ENCODE peak calls at places on chromosomes 2 and 18, in four cellular contexts. Z, C, P and N are unnamed samples.

GRCh38 chr2:171540437-171540836 is 18.2 kb downstream of the CYBRD1 start:
- DNase-seq in Z (no peak), P (no peak), C (no peak), N (no peak)

GRCh38 chr18:12391487-12392136 is 14.6 kb upstream of the AFG3L2 start:
- DNase-seq in C (peak; percentile 77), Z (peak; percentile 71), P (peak; percentile 51), N (no peak)

GRCh38 chr2:214902273-214902672 is 92.8 kb upstream of the BARD1 start:
- DNase-seq in Z (no peak), C (no peak), P (no peak), N (no peak)

GRCh38 chr2:171287606-171288005 is 126.9 kb upstream of the TLK1 start:
- DNase-seq in P (no peak), Z (no peak), C (no peak), N (no peak)

GRCh38 chr2:9262671-9263171 is 56.1 kb downstream of the ASAP2 start:
- DNase-seq in P (no peak), C (no peak), Z (no peak), N (no peak)

GRCh38 chr2:190963088-190963487 is 50.9 kb downstream of the STAT1 start:
- DNase-seq in Z (no peak), C (no peak), P (no peak), N (no peak)

GRCh38 chr2:230865766-230866703 is 1.3 kb downstream of the ITM2C start:
- DNase-seq in Z (peak; percentile 35), P (peak; percentile 47), C (peak; percentile 24), N (no peak)

GRCh38 chr2:158539176-158539895 is 82.6 kb downstream of the PKP4 start:
- DNase-seq in C (peak; percentile 96), Z (peak; percentile 60), P (no peak), N (no peak)

GRCh38 chr2:79713131-79713785 is 200.4 kb downstream of the CTNNA2 start:
- DNase-seq in P (no peak), Z (no peak), C (no peak), N (no peak)

GRCh38 chr2:165474621-165475269 is 5.2 kb downstream of the CSRNP3 start:
- DNase-seq in Z (no peak), P (no peak), C (no peak), N (no peak)

GRCh38 chr2:50444286-50444685 is 587.6 kb downstream of the NRXN1 start:
- DNase-seq in Z (no peak), P (no peak), C (peak; percentile 42), N (no peak)

GRCh38 chr2:163733301-163733938 is 2.4 kb downstream of the FIGN start:
- DNase-seq in C (no peak), Z (peak; percentile 16), P (no peak), N (no peak)

GRCh38 chr2:241540766-241541561 is 17.6 kb upstream of the BOK start:
- DNase-seq in P (peak; percentile 51), Z (peak; percentile 68), C (no peak), N (peak; percentile 58)

GRCh38 chr18:44624052-44624451 is 56.6 kb upstream of the SETBP1 start:
- DNase-seq in Z (no peak), P (no peak), C (no peak), N (no peak)

GRCh38 chr2:68487773-68488355 is 20.5 kb downstream of the APLF start:
- DNase-seq in C (peak; percentile 65), P (no peak), Z (no peak), N (no peak)

GRCh38 chr2:240437181-240437860 is 1.9 kb downstream of the GPC1 start:
- DNase-seq in P (no peak), Z (no peak), C (no peak), N (no peak)

GRCh38 chr2:84768840-84769239 is 112.0 kb downstream of the TRABD2A start:
- DNase-seq in Z (no peak), C (peak; percentile 34), P (no peak), N (no peak)

GRCh38 chr2:168545439-168546082 is 89.5 kb downstream of the CERS6 start:
- DNase-seq in P (no peak), C (peak; percentile 94), Z (peak; percentile 62), N (no peak)

GRCh38 chr2:64873472-64873924 is 115.7 kb upstream of the SLC1A4 start:
- DNase-seq in C (peak; percentile 86), Z (peak; percentile 93), P (peak; percentile 80), N (peak; percentile 86)

GRCh38 chr2:145984541-145984940 is 1464.6 kb upstream of the ZEB2 start:
- DNase-seq in P (no peak), C (peak; percentile 97), Z (peak; percentile 15), N (no peak)

GRCh38 chr18:6170604-6171003 is 244.1 kb downstream of the L3MBTL4 start:
- DNase-seq in Z (no peak), C (no peak), P (no peak), N (no peak)

GRCh38 chr2:191835539-191836350 is 11.1 kb downstream of the CAVIN2 start:
- DNase-seq in P (no peak), Z (no peak), C (peak; percentile 25), N (no peak)

GRCh38 chr18:79637921-79638855 is 41.4 kb upstream of the CTDP1 start:
- DNase-seq in C (no peak), P (no peak), Z (no peak), N (no peak)

GRCh38 chr2:38032946-38033345 is 43.0 kb downstream of the CYP1B1 start:
- DNase-seq in C (no peak), Z (no peak), P (no peak), N (no peak)

GRCh38 chr18:70288171-70288850 is 534 bp upstream of the SOCS6 start:
- DNase-seq in C (peak; percentile 23), Z (peak; percentile 51), P (no peak), N (no peak)

GRCh38 chr18:8661754-8662573 is 43.4 kb upstream of the MTCL1 start:
- DNase-seq in C (peak; percentile 53), Z (peak; percentile 48), P (no peak), N (no peak)

GRCh38 chr2:195898505-195898904 is 170.1 kb downstream of the DNAH7 start:
- DNase-seq in Z (no peak), C (peak; percentile 35), P (no peak), N (no peak)

GRCh38 chr2:149200109-149200520 is 130.3 kb upstream of the LYPD6 start:
- DNase-seq in P (no peak), Z (no peak), C (peak; percentile 43), N (no peak)

GRCh38 chr18:62324917-62325805 is at the start of gene TNFRSF11A:
- DNase-seq in Z (peak; percentile 88), C (peak; percentile 71), P (peak; percentile 62), N (peak; percentile 61)

GRCh38 chr18:59900222-59901128 is 679 bp downstream of the PMAIP1 start:
- DNase-seq in Z (peak; percentile 61), C (peak; percentile 70), P (peak; percentile 66), N (peak; percentile 46)

GRCh38 chr2:170711774-170712652 is 3.1 kb upstream of the SP5 start:
- DNase-seq in P (no peak), Z (peak; percentile 50), C (no peak), N (no peak)

GRCh38 chr18:79986726-79987125 is 1.6 kb downstream of the TXNL4A start:
- DNase-seq in P (no peak), Z (no peak), C (no peak), N (no peak)

GRCh38 chr2:218074031-218074430 is 5.0 kb downstream of the RUFY4 start:
- DNase-seq in Z (peak; percentile 65), C (peak; percentile 25), P (no peak), N (no peak)

GRCh38 chr18:63783394-63783793 is 8.2 kb downstream of the SERPINB7 start:
- DNase-seq in C (peak; percentile 19), P (no peak), Z (peak; percentile 25), N (no peak)
- TF ChIP-seq CTCF in C (peak; percentile 33), P (no peak), Z (no peak), N (no peak)

GRCh38 chr2:21163213-21163612 is 39.4 kb downstream of the TDRD15 start:
- DNase-seq in Z (no peak), C (no peak), P (no peak), N (no peak)

GRCh38 chr2:21162615-21162878 is 38.8 kb downstream of the TDRD15 start:
- DNase-seq in Z (no peak), C (no peak), P (no peak), N (no peak)

GRCh38 chr2:21161832-21162614 is 38.3 kb downstream of the TDRD15 start:
- DNase-seq in Z (no peak), P (no peak), C (no peak), N (no peak)

GRCh38 chr2:21161122-21161521 is 37.4 kb downstream of the TDRD15 start:
- DNase-seq in P (no peak), C (no peak), Z (no peak), N (no peak)

GRCh38 chr2:21165350-21165749 is 41.6 kb downstream of the TDRD15 start:
- DNase-seq in C (peak; percentile 5), Z (no peak), P (no peak), N (no peak)
- TF ChIP-seq CTCF in C (peak; percentile 51), Z (no peak), P (no peak), N (no peak)

DNA sequence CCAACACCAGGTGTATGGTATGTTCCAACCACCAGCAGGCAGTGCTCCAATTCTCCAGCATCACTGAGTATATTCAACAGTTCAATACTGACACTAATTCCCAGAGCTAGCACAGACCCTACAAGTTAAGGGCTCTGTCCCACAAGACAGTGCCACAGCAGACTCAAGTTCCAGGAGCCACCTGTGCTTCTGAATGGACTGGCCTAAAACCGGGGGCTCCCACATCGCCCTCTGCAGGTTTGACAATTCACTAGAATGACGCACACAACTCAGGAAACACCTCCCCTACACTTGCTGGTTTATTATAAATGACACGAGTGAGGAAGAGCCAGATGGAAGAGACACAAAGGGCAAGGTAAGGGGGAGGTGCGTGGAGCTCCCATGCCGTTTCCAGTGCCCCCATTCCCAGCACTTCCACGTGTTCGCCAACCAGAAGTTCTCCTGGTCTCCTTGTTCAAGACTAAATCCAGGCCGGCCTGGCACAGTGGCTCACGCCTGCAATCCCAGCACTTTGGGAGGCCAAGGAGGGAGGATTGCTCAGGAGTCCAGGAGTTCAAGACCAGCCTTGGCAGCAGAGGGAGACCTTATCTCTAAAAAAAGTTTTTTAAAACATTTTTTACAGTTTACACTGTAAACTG is 12.2 kb upstream of the ATP6V1B1 start:
- DNase-seq in C (peak; percentile 35), P (no peak), Z (no peak), N (no peak)
- TF ChIP-seq CTCF in C (peak; percentile 59), P (no peak), Z (no peak), N (no peak)

GRCh38 chr2:211216221-211216620 is 659.8 kb downstream of the CPS1 start:
- DNase-seq in P (no peak), C (peak; percentile 54), Z (peak; percentile 6), N (no peak)
- TF ChIP-seq CTCF in P (no peak), C (peak; percentile 68), Z (peak; percentile 25), N (no peak)

DNA sequence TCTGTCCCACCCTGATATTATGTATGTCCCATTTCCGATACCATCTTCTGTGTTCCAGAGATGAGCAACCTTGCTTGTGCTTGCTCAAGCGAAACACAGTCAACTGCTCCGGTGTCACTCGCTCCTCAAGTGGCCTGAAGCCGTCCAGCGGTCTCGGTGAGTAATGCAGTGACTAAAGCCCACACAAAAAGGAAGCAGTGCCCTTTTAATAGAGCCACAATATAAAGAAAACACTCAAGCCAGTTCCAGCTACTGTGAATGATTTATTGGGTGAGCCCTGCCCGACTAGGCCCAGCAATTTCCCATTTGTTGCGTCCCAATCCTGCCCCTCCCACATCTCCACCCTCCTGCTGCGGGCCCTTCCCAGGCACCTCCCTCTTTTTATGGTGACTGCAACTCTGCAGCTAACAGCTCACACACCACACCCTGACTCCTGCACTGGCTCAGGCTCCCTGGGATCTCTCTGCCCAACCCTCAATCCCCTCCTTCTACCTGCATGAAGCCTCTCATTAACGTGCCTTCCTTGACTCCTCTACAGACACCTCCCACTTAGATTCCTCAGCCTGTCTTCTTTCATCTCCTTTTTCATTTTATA is 44.2 kb upstream of the DSC1 start:
- DNase-seq in P (no peak), Z (peak; percentile 92), C (peak; percentile 85), N (no peak)
- TF ChIP-seq CTCF in P (no peak), Z (peak; percentile 32), C (peak; percentile 15), N (no peak)